ENCODE peak calls at places on chromosomes 13 and 19, in seven cellular contexts. M is amygdala, F is iPS DF 19.7, C is lower leg skin, R is KBM-7, U is HuH-7, E is brain pericyte. A is an unnamed sample.

GRCh38 chr19:39078436-39079200 is 5.5 kb upstream of the ACP7 start:
- DNase-seq in F (no peak), R (no peak), E (no peak), C (no peak), M (no peak), U (no peak), A (no peak)

GRCh38 chr19:4575978-4576933 is 16.8 kb upstream of the SEMA6B start:
- DNase-seq in U (peak), M (peak), R (peak), E (no peak), C (peak), F (no peak), A (no peak)

GRCh38 chr19:10911579-10912363 is 16.7 kb downstream of the YIPF2 start:
- DNase-seq in F (no peak), R (no peak), M (no peak), E (no peak), U (no peak), C (no peak), A (no peak)

GRCh38 chr19:43437712-43438111 is 23.0 kb downstream of the TEX101 start:
- DNase-seq in C (no peak), U (no peak), M (no peak), R (no peak), E (no peak), F (no peak), A (no peak)

GRCh38 chr13:99642006-99642405 is 140.7 kb downstream of the TM9SF2 start:
- DNase-seq in R (no peak), U (no peak), C (no peak), E (no peak), F (no peak), M (no peak), A (peak)

GRCh38 chr19:57512845-57513244 is 13.1 kb downstream of the ZNF773 start:
- DNase-seq in C (no peak), E (no peak), U (no peak), M (no peak), R (no peak), F (no peak), A (no peak)

GRCh38 chr13:48653074-48654054 is at the start of gene CYSLTR2:
- DNase-seq in E (no peak), F (no peak), C (no peak), U (no peak), M (no peak), R (peak), A (peak)

GRCh38 chr13:67229438-67230242 is 496 bp downstream of the PCDH9 start:
- DNase-seq in C (no peak), R (no peak), F (no peak), E (peak), U (peak), M (no peak), A (no peak)

GRCh38 chr13:106464076-106464475 is 71.4 kb downstream of the EFNB2 start:
- DNase-seq in E (no peak), U (no peak), C (no peak), R (peak), F (no peak), M (no peak), A (no peak)

GRCh38 chr19:48965806-48966540 is 864 bp downstream of the FTL start:
- DNase-seq in E (peak), C (peak), F (no peak), M (peak), R (peak), U (no peak), A (peak)

GRCh38 chr19:49881672-49882394 is 4.3 kb downstream of the TBC1D17 start:
- DNase-seq in M (no peak), F (no peak), R (no peak), U (no peak), E (no peak), C (no peak), A (no peak)

GRCh38 chr19:44800461-44800860 is 8.4 kb upstream of the BCAM start:
- DNase-seq in C (peak), M (peak), R (peak), F (peak), E (peak), U (peak), A (peak)

A was measured in esophagus muscularis mucosa.